ENCODE peak calls at places on chromosomes 11 and 22, in five cellular contexts. M, Q, L, X and U are unnamed samples.

GRCh38 chr11:1012740-1013627 is 23.5 kb downstream of the MUC6 start:
- DNase-seq in M (no peak), Q (no peak), L (no peak), X (no peak), U (no peak)

GRCh38 chr11:69524291-69524882 is 42.9 kb downstream of the LINC01488 start:
- DNase-seq in M (no peak), Q (no peak), L (no peak), X (no peak), U (no peak)

GRCh38 chr11:107301886-107302285 is 155.7 kb downstream of the CWF19L2 start:
- DNase-seq in M (no peak), Q (no peak), L (no peak), X (peak), U (no peak)

GRCh38 chr11:2940930-2941821 is 12.0 kb upstream of the PHLDA2 start:
- DNase-seq in M (no peak), Q (no peak), L (no peak), X (no peak), U (no peak)

GRCh38 chr11:4190098-4190497 is 95.5 kb downstream of the RRM1 start:
- DNase-seq in M (no peak), Q (no peak), L (no peak), X (no peak), U (no peak)

GRCh38 chr11:36577859-36578258 is 10.1 kb downstream of the RAG1 start:
- DNase-seq in M (no peak), Q (no peak), L (no peak), X (no peak), U (no peak)

GRCh38 chr22:19317865-19318264 is 26.3 kb upstream of the CLTCL1 start:
- DNase-seq in M (no peak), Q (no peak), L (no peak), X (no peak), U (no peak)

GRCh38 chr22:19693581-19693980 is 20.7 kb upstream of the SEPTIN5 start:
- DNase-seq in M (no peak), Q (no peak), L (no peak), X (no peak), U (no peak)

GRCh38 chr11:93490996-93491618 is 52.1 kb downstream of the SMCO4 start:
- DNase-seq in M (no peak), Q (no peak), L (no peak), X (no peak), U (no peak)

GRCh38 chr11:59802639-59803176 is 7.9 kb downstream of the MRPL16 start:
- DNase-seq in M (peak), Q (no peak), L (no peak), X (peak), U (no peak)

GRCh38 chr22:35587447-35587870 is 29.7 kb downstream of the MB start:
- DNase-seq in M (no peak), Q (no peak), L (no peak), X (no peak), U (no peak)

GRCh38 chr11:5931061-5931460 is 11.0 kb upstream of the OR56A3 start:
- DNase-seq in M (no peak), Q (no peak), L (no peak), X (no peak), U (no peak)

GRCh38 chr22:39656495-39657490 is 86.2 kb downstream of the CACNA1I start:
- DNase-seq in M (no peak), Q (no peak), L (no peak), X (no peak), U (no peak)

GRCh38 chr11:27717377-27717776 is 17.1 kb upstream of the BDNF start:
- DNase-seq in M (no peak), Q (no peak), L (peak), X (peak), U (no peak)

GRCh38 chr11:2590131-2590950 is 109.5 kb downstream of the KCNQ1OT1 start:
- DNase-seq in M (no peak), Q (no peak), L (no peak), X (no peak), U (no peak)

GRCh38 chr11:100203789-100204188 is 483.3 kb upstream of the ARHGAP42 start:
- DNase-seq in M (no peak), Q (no peak), L (no peak), X (no peak), U (no peak)

GRCh38 chr11:76579047-76579751 is 91.3 kb downstream of the LRRC32 start:
- DNase-seq in M (no peak), Q (no peak), L (no peak), X (peak), U (no peak)

GRCh38 chr11:65576867-65577755 is 1.3 kb downstream of the EHBP1L1 start:
- DNase-seq in M (no peak), Q (no peak), L (peak), X (peak), U (no peak)

GRCh38 chr22:50117168-50117762 is 27.5 kb downstream of the MOV10L1 start:
- DNase-seq in M (no peak), Q (no peak), L (no peak), X (no peak), U (no peak)

GRCh38 chr11:118928108-118928869 is 2.6 kb upstream of the BCL9L start:
- DNase-seq in M (peak), Q (peak), L (peak), X (peak), U (peak)

GRCh38 chr11:34427171-34427805 is 11.4 kb upstream of the CAT start:
- DNase-seq in M (no peak), Q (peak), L (peak), X (no peak), U (no peak)

GRCh38 chr11:28460348-28460747 is 352.2 kb downstream of the METTL15 start:
- DNase-seq in M (no peak), Q (no peak), L (no peak), X (peak), U (no peak)

GRCh38 chr11:2306971-2307732 is 5.3 kb downstream of the TSPAN32 start:
- DNase-seq in M (no peak), Q (no peak), L (no peak), X (no peak), U (no peak)

GRCh38 chr11:75158241-75158640 is 7.3 kb downstream of the SLCO2B1 start:
- DNase-seq in M (no peak), Q (no peak), L (no peak), X (no peak), U (no peak)

GRCh38 chr11:75700940-75701339 is 16.7 kb upstream of the MOGAT2 start:
- DNase-seq in M (no peak), Q (no peak), L (no peak), X (no peak), U (no peak)

GRCh38 chr11:106076923-106077608 is at the start of gene KBTBD3:
- DNase-seq in M (peak), Q (peak), L (peak), X (peak), U (peak)
- TF ChIP-seq CTCF in M (no peak), Q (peak), L (peak), X (peak), U (peak)

GRCh38 chr11:61973603-61974162 is 6.2 kb upstream of the FTH1 start:
- DNase-seq in M (no peak), Q (no peak), L (no peak), X (no peak), U (no peak)
- TF ChIP-seq CTCF in M (no peak), Q (no peak), L (no peak), X (no peak), U (no peak)

GRCh38 chr22:31627223-31627731 is 34.7 kb downstream of the PISD start:
- DNase-seq in M (no peak), Q (no peak), L (no peak), X (peak), U (no peak)

GRCh38 chr22:31629741-31630184 is 32.3 kb downstream of the PISD start:
- DNase-seq in M (no peak), Q (no peak), L (no peak), X (no peak), U (no peak)

GRCh38 chr22:31628969-31629723 is 32.9 kb downstream of the PISD start:
- DNase-seq in M (no peak), Q (no peak), L (no peak), X (no peak), U (no peak)

GRCh38 chr22:31626427-31627150 is 35.4 kb downstream of the PISD start:
- DNase-seq in M (no peak), Q (no peak), L (no peak), X (no peak), U (no peak)

DNA sequence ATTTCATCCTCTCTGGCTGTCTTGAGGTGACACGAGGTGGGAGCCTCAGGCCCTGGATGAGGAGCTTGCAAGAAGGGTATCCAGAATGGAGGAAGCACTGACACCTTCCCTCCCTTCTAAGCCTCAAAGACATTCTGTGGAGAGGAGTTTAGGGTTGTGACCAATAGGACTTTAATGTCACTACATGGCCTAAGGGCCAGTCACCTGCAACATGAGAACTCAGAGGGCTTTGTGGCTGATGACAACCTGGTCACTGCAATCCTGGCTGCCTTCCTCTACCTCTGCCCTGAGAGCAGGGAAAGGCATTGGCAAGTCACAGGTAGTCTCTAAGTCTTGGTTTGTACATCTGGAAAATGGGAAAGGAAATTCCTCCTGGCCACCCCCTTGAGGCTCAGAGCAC is 33.7 kb downstream of the PISD start:
- DNase-seq in M (no peak), Q (no peak), L (no peak), X (no peak), U (no peak)
- TF ChIP-seq CTCF in M (no peak), Q (no peak), L (no peak), X (no peak), U (no peak)

GRCh38 chr11:72493426-72494108 is 59.2 kb upstream of the CLPB start:
- DNase-seq in M (no peak), Q (no peak), L (no peak), X (no peak), U (no peak)
- TF ChIP-seq CTCF in M (no peak), Q (no peak), L (no peak), X (no peak), U (no peak)

DNA sequence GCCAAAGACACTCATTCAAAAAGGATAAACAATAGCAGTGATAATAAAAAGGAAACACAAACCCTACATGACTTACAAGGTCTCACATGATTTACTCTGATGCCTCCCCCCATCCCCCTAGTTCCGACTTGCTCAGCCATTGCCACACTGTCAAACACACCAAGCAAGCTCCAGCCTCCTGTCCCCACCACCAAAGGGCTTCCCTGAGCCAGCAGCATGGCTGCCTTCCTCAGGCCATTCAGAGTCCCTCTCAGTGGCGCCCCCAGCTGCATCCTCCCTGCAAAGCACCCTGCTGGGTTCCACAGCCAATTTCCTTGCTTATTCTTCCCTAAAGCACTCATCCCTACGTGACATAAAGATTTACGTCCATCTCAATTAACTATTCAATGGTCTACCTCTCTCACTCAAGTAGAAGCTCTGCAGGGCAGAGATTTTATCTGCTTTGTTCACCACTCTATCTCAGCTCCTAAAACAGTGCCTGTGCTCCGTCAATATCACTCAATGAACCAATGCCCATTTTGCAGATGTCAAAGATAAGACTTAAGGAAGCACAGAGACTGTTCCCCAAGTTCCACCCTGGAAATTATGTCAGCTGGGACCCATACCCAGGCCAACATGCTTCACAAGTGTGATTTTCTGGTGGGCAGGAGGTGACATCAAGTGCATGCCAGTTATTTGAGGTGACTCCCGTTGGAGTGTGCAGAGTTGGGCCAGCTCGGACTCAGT is 106.9 kb downstream of the SYN3 start:
- DNase-seq in M (peak), Q (no peak), L (no peak), X (no peak), U (no peak)
- TF ChIP-seq CTCF in M (peak), Q (no peak), L (no peak), X (no peak), U (no peak)

DNA sequence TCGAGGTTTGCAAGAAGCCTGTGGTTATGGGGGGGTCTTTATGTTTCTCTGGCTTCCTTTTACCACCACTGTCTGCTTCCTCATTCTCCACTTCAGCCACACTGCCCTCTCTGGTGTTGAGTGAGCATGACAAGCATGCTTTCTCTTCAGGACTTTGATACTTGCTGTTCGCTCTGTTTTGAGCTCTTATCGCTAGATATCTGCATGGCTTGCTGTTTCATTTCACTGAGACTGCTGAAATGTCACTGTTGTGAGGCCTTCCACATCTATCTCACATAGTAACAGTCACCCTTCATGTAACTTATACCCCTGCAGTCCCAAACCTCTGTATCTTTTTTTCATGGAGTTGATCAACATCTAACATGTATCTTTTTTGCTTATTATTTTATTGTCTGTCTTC is 59.8 kb downstream of the TMEM135 start:
- DNase-seq in M (peak), Q (peak), L (peak), X (peak), U (no peak)
- TF ChIP-seq CTCF in M (peak), Q (peak), L (peak), X (peak), U (peak)

GRCh38 chr11:130827697-130828377 is 88.4 kb downstream of the SNX19 start:
- DNase-seq in M (peak), Q (peak), L (peak), X (peak), U (no peak)
- TF ChIP-seq CTCF in M (no peak), Q (peak), L (peak), X (peak), U (peak)